ENCODE peak calls at places on chromosomes 5 and 9, in six cellular contexts. N is ACHN, J is RWPE1, C is coronary artery, G is colonic mucosa, P is NCI-H2171. I is an unnamed sample.

GRCh38 chr9:133713211-133713959 is 24.8 kb downstream of the SARDH start:
- DNase-seq in N (no peak), J (no peak), C (no peak), G (no peak), P (no peak), I (peak)

GRCh38 chr9:126157826-126158431 is 168.7 kb upstream of the MVB12B start:
- DNase-seq in N (no peak), J (no peak), C (peak), G (no peak), P (no peak), I (no peak)

GRCh38 chr5:147431586-147431985 is 78.3 kb downstream of the DPYSL3 start:
- DNase-seq in N (no peak), J (no peak), C (no peak), G (no peak), P (no peak), I (no peak)

GRCh38 chr5:125668904-125669303 is 754.3 kb upstream of the GRAMD2B start:
- DNase-seq in N (no peak), J (peak), C (no peak), G (peak), P (no peak), I (peak)

GRCh38 chr5:107203231-107203630 is 467.5 kb downstream of the EFNA5 start:
- DNase-seq in N (peak), J (no peak), C (no peak), G (no peak), P (peak), I (no peak)

GRCh38 chr9:127899200-127899943 is at the start of gene ST6GALNAC6:
- DNase-seq in N (peak), J (peak), C (peak), G (peak), P (peak), I (peak)

GRCh38 chr5:139382781-139383180 is 316 bp downstream of the SLC23A1 start:
- DNase-seq in N (no peak), J (no peak), C (no peak), G (no peak), P (no peak), I (no peak)

GRCh38 chr5:36152324-36153298 is 700 bp downstream of the SKP2 start:
- DNase-seq in N (peak), J (peak), C (no peak), G (peak), P (no peak), I (no peak)

GRCh38 chr5:43231977-43232376 is 40.0 kb downstream of the NIM1K start:
- DNase-seq in N (peak), J (no peak), C (no peak), G (no peak), P (no peak), I (no peak)

GRCh38 chr5:137666109-137666850 is 69.6 kb downstream of the KLHL3 start:
- DNase-seq in N (no peak), J (no peak), C (no peak), G (no peak), P (no peak), I (no peak)

GRCh38 chr9:77751341-77752091 is 103.4 kb upstream of the GNA14 start:
- DNase-seq in N (peak), J (peak), C (no peak), G (peak), P (no peak), I (peak)

GRCh38 chr5:95069948-95070347 is 214.9 kb downstream of the MCTP1 start:
- DNase-seq in N (no peak), J (no peak), C (no peak), G (no peak), P (no peak), I (no peak)

GRCh38 chr5:177116631-177117373 is 16.8 kb upstream of the NSD1 start:
- DNase-seq in N (no peak), J (peak), C (peak), G (peak), P (no peak), I (no peak)

GRCh38 chr5:96714951-96715451 is 52.8 kb downstream of the CAST start:
- DNase-seq in N (peak), J (no peak), C (no peak), G (peak), P (no peak), I (no peak)